ENCODE peak calls at places on chromosomes 3 and 15, in six cellular contexts. C is BE2C, Z is endothelial cell of umbilical vein, D is lower leg skin, K is ovary, F is AG09319. E is an unnamed sample.

GRCh38 chr3:55489804-55490132 is 2.7 kb upstream of the WNT5A start:
- DNase-seq in C (no peak), Z (no peak), D (no peak), K (peak), F (no peak), E (no peak)

GRCh38 chr3:55620361-55621025 is 133.4 kb upstream of the WNT5A start:
- DNase-seq in C (no peak), Z (no peak), D (no peak), K (no peak), F (no peak), E (no peak)

GRCh38 chr3:187929115-187929828 is 184.0 kb upstream of the BCL6 start:
- DNase-seq in C (no peak), Z (no peak), D (no peak), K (no peak), F (no peak), E (no peak)

GRCh38 chr3:95408464-95408862 is 1345.6 kb downstream of the NSUN3 start:
- DNase-seq in C (no peak), Z (no peak), D (no peak), K (no peak), F (no peak), E (no peak)

GRCh38 chr3:63951901-63952594 is 39.9 kb upstream of the SCAANT1 start:
- DNase-seq in C (no peak), Z (no peak), D (no peak), K (no peak), F (no peak), E (no peak)

GRCh38 chr15:68403161-68403941 is 28.6 kb downstream of the ITGA11 start:
- DNase-seq in C (no peak), Z (no peak), D (peak), K (no peak), F (no peak), E (no peak)

GRCh38 chr3:149809694-149810093 is 3.3 kb upstream of the RNF13 start:
- DNase-seq in C (no peak), Z (no peak), D (no peak), K (no peak), F (no peak), E (no peak)

GRCh38 chr15:33293619-33294309 is 17.0 kb upstream of the RYR3 start:
- DNase-seq in C (no peak), Z (peak), D (no peak), K (no peak), F (no peak), E (no peak)

GRCh38 chr3:22923686-22924085 is 279.4 kb upstream of the UBE2E2 start:
- DNase-seq in C (no peak), Z (peak), D (no peak), K (no peak), F (no peak), E (no peak)

GRCh38 chr3:133576169-133576568 is 2.7 kb downstream of the CDV3 start:
- DNase-seq in C (no peak), Z (peak), D (no peak), K (no peak), F (no peak), E (no peak)
- TF ChIP-seq CTCF in C (no peak), Z (no peak), D (no peak), K (no peak), F (no peak), E (no peak)

GRCh38 chr3:38711321-38711720 is 61.8 kb upstream of the SCN5A start:
- DNase-seq in C (no peak), Z (no peak), D (no peak), K (no peak), F (no peak), E (no peak)

GRCh38 chr3:38713121-38713520 is 63.6 kb upstream of the SCN5A start:
- DNase-seq in C (no peak), Z (no peak), D (no peak), K (no peak), F (no peak), E (no peak)

GRCh38 chr3:38702231-38702630 is 52.7 kb upstream of the SCN5A start:
- DNase-seq in C (no peak), Z (no peak), D (peak), K (no peak), F (no peak), E (no peak)

GRCh38 chr3:38706961-38707360 is 57.5 kb upstream of the SCN5A start:
- DNase-seq in C (no peak), Z (no peak), D (no peak), K (no peak), F (no peak), E (no peak)

GRCh38 chr3:38707730-38708129 is 58.2 kb upstream of the SCN5A start:
- DNase-seq in C (no peak), Z (no peak), D (peak), K (no peak), F (no peak), E (no peak)
- TF ChIP-seq CTCF in C (peak), Z (peak), D (no peak), K (no peak), F (peak), E (no peak)

GRCh38 chr3:66215106-66215505 is 5.7 kb upstream of the SLC25A26 start:
- DNase-seq in C (no peak), Z (no peak), D (no peak), K (no peak), F (no peak), E (no peak)

GRCh38 chr3:66220066-66220465 is 735 bp upstream of the SLC25A26 start:
- DNase-seq in C (no peak), Z (peak), D (no peak), K (no peak), F (no peak), E (no peak)

GRCh38 chr3:66224220-66224619 is 3.4 kb downstream of the SLC25A26 start:
- DNase-seq in C (no peak), Z (no peak), D (no peak), K (no peak), F (no peak), E (no peak)

GRCh38 chr3:66220602-66221377 is at the start of gene SLC25A26:
- DNase-seq in C (peak), Z (peak), D (peak), K (peak), F (peak), E (peak)
- TF ChIP-seq CTCF in C (no peak), Z (no peak), D (no peak), K (no peak), F (no peak), E (no peak)

DNA sequence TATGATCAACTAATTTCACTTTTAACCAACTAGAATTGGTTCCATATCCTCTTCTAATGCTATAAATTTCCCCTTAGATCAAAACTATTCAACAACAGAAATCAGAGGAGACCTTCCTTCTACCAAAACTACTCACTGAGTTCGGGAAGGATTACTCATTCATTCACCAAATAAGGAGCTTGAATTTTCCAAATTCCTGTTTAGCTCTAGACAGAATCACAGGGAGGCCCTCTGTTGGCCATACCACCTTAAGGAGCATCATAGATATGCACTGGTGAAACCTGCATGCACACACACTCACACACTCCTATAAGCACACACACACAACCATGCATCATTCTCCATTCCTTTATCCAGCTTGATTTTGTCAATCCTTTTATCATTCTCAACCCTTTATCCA is 49.0 kb downstream of the SUCLG2 start:
- DNase-seq in C (no peak), Z (peak), D (no peak), K (no peak), F (peak), E (no peak)
- TF ChIP-seq CTCF in C (no peak), Z (no peak), D (no peak), K (no peak), F (peak), E (no peak)

GRCh38 chr3:133271491-133271890 is 128.4 kb upstream of the BFSP2 start:
- DNase-seq in C (no peak), Z (no peak), D (no peak), K (no peak), F (no peak), E (no peak)
- TF ChIP-seq CTCF in C (no peak), Z (no peak), D (no peak), K (no peak), F (no peak), E (no peak)